ENCODE peak calls at places on chromosomes 5 and 9, in four cellular contexts. G is CD8-positive, alpha-beta T cell; M is glutamatergic neuron; R is GM13977. F is an unnamed sample.

GRCh38 chr5:53167836-53168235 is 58.3 kb upstream of the MOCS2 start:
- DNase-seq in M (no peak), G (no peak), R (no peak), F (peak; percentile 23)

GRCh38 chr5:113434889-113435288 is at the start of gene TSSK1B:
- DNase-seq in G (no peak), M (no peak), R (no peak), F (no peak)

GRCh38 chr5:65954200-65954599 is 27.8 kb downstream of the ERBIN start:
- DNase-seq in G (no peak), R (no peak), M (no peak), F (no peak)

GRCh38 chr5:145554399-145554798 is 280.7 kb downstream of the PRELID2 start:
- DNase-seq in G (no peak), R (no peak), M (no peak), F (no peak)

GRCh38 chr5:126745259-126745992 is 31.5 kb upstream of the LMNB1 start:
- DNase-seq in G (no peak), R (no peak), M (no peak), F (no peak)

GRCh38 chr9:17063535-17064135 is 71.2 kb upstream of the CNTLN start:
- DNase-seq in G (no peak), R (peak; percentile 27), M (no peak), F (no peak)

GRCh38 chr5:128669803-128670202 is 131.8 kb upstream of the FBN2 start:
- DNase-seq in M (no peak), R (no peak), G (no peak), F (no peak)

GRCh38 chr9:114652776-114653555 is 4.6 kb downstream of the TEX53 start:
- DNase-seq in R (no peak), G (no peak), M (no peak), F (no peak)

GRCh38 chr5:38925154-38925925 is 79.5 kb downstream of the OSMR start:
- DNase-seq in M (no peak), R (no peak), G (no peak), F (no peak)

GRCh38 chr5:114055810-114056476 is 305.9 kb upstream of the KCNN2 start:
- DNase-seq in G (no peak), R (no peak), M (peak; percentile 41), F (peak; percentile 77)

GRCh38 chr9:127087411-127087810 is 35.0 kb downstream of the ANGPTL2 start:
- DNase-seq in R (no peak), M (no peak), G (no peak), F (no peak)

GRCh38 chr5:105506692-105507277 is 1944.2 kb upstream of the NUDT12 start:
- DNase-seq in M (peak; percentile 27), R (peak; percentile 7), G (no peak), F (no peak)

GRCh38 chr9:122029898-122030297 is 63.2 kb downstream of the TTLL11 start:
- DNase-seq in G (no peak), M (no peak), R (no peak), F (no peak)

GRCh38 chr9:126448865-126449577 is 122.4 kb downstream of the MVB12B start:
- DNase-seq in M (peak; percentile 57), G (no peak), R (no peak), F (no peak)

GRCh38 chr5:95918421-95919006 is 43.1 kb downstream of the ELL2 start:
- DNase-seq in G (no peak), R (no peak), M (no peak), F (no peak)

GRCh38 chr9:134174073-134174449 is 9.7 kb upstream of the RNU6ATAC start:
- DNase-seq in M (no peak), R (no peak), G (no peak), F (no peak)